ENCODE peak calls at places on chromosomes 2 and 18, in four cellular contexts. J is esophagus squamous epithelium, Q is skeletal muscle cell, K is NCI-H1092 treated with DMSO at 0.1 percent for 48 hours. W is an unnamed sample.

GRCh38 chr18:59454909-59455727 is 96.1 kb upstream of the LMAN1 start:
- DNase-seq in K (no peak), Q (no peak), J (no peak), W (no peak)

GRCh38 chr2:237132799-237133198 is 47.1 kb downstream of the COPS8 start:
- DNase-seq in Q (no peak), J (no peak), K (no peak), W (no peak)

GRCh38 chr2:184174493-184175112 is 423.7 kb upstream of the ZNF804A start:
- DNase-seq in K (no peak), J (no peak), Q (no peak), W (no peak)

GRCh38 chr2:201955702-201956141 is 77.9 kb upstream of the FZD7 start:
- DNase-seq in K (no peak), J (no peak), Q (peak), W (no peak)

GRCh38 chr2:240250150-240250984 is 109.9 kb upstream of the OTOS start:
- DNase-seq in Q (no peak), J (no peak), K (no peak), W (no peak)

GRCh38 chr18:26637983-26638382 is 89.6 kb upstream of the KCTD1 start:
- DNase-seq in K (no peak), J (no peak), Q (no peak), W (no peak)

GRCh38 chr2:45857848-45858520 is 206.5 kb downstream of the PRKCE start:
- DNase-seq in J (no peak), K (no peak), Q (no peak), W (no peak)

GRCh38 chr2:233466991-233467603 is 99.5 kb downstream of the USP40 start:
- DNase-seq in Q (no peak), K (no peak), J (no peak), W (no peak)

GRCh38 chr2:237427807-237428506 is 14.0 kb upstream of the COL6A3 start:
- DNase-seq in Q (no peak), K (no peak), J (no peak), W (no peak)

GRCh38 chr2:147288131-147288530 is 556.7 kb upstream of the ACVR2A start:
- DNase-seq in Q (no peak), K (no peak), J (no peak), W (no peak)

GRCh38 chr2:39059366-39059952 is 61.4 kb downstream of the SOS1 start:
- DNase-seq in Q (peak), J (no peak), K (peak), W (no peak)

GRCh38 chr2:61536723-61537581 is 1.2 kb downstream of the XPO1 start:
- DNase-seq in K (peak), Q (peak), J (peak), W (peak)

GRCh38 chr2:313991-314390 is 26.1 kb upstream of the ALKAL2 start:
- DNase-seq in K (no peak), Q (no peak), J (no peak), W (no peak)

GRCh38 chr2:197707316-197708213 is 2.4 kb downstream of the MARS2 start:
- DNase-seq in Q (no peak), J (no peak), K (peak), W (no peak)

GRCh38 chr2:216188268-216188850 is 79.2 kb downstream of the XRCC5 start:
- DNase-seq in K (no peak), Q (no peak), J (no peak), W (no peak)

GRCh38 chr2:172109256-172109655 is 6.6 kb upstream of the DLX2 start:
- DNase-seq in J (no peak), Q (no peak), K (no peak), W (no peak)

GRCh38 chr2:178363252-178363651 is 87.7 kb downstream of the PRKRA start:
- DNase-seq in Q (peak), K (no peak), J (no peak), W (peak)

GRCh38 chr2:221549143-221549542 is 23.0 kb downstream of the EPHA4 start:
- DNase-seq in K (no peak), J (no peak), Q (no peak), W (no peak)

GRCh38 chr2:222627764-222628163 is 28.1 kb downstream of the FARSB start:
- DNase-seq in J (no peak), K (no peak), Q (peak), W (no peak)

GRCh38 chr2:95305341-95306058 is 8.4 kb downstream of the KCNIP3 start:
- DNase-seq in K (peak), J (no peak), Q (no peak), W (no peak)

GRCh38 chr2:118859157-118859770 is 11.8 kb upstream of the EN1 start:
- DNase-seq in Q (no peak), K (no peak), J (no peak), W (no peak)

GRCh38 chr2:121128741-121129659 is 156.0 kb downstream of the TFCP2L1 start:
- DNase-seq in K (no peak), Q (no peak), J (no peak), W (no peak)

GRCh38 chr2:84817239-84817655 is 63.6 kb downstream of the TRABD2A start:
- DNase-seq in J (no peak), Q (no peak), K (no peak), W (no peak)

GRCh38 chr2:25349397-25349796 is 7.7 kb upstream of the DNMT3A start:
- DNase-seq in K (no peak), J (no peak), Q (peak), W (no peak)

GRCh38 chr2:241302759-241303651 is 12.5 kb downstream of the HDLBP start:
- DNase-seq in Q (no peak), K (no peak), J (no peak), W (no peak)

GRCh38 chr2:3290655-3291054 is 87.0 kb downstream of the EIPR1 start:
- DNase-seq in Q (no peak), J (no peak), K (no peak), W (no peak)

GRCh38 chr2:161029321-161029720 is 130.9 kb upstream of the TANK start:
- DNase-seq in Q (no peak), K (no peak), J (no peak), W (no peak)

GRCh38 chr2:133346654-133347053 is 221.6 kb downstream of the NCKAP5 start:
- DNase-seq in Q (peak), K (no peak), J (no peak), W (peak)

GRCh38 chr2:239770240-239770639 is 254.9 kb downstream of the NDUFA10 start:
- DNase-seq in K (no peak), Q (no peak), J (no peak), W (no peak)

GRCh38 chr2:189574793-189575475 is 5.7 kb downstream of the SLC40A1 start:
- DNase-seq in J (no peak), K (no peak), Q (no peak), W (no peak)

GRCh38 chr2:51413726-51414125 is 381.8 kb upstream of the NRXN1 start:
- DNase-seq in Q (no peak), J (no peak), K (no peak), W (no peak)

GRCh38 chr2:234953116-234954031 is 1.6 kb downstream of the SH3BP4 start:
- DNase-seq in Q (no peak), J (no peak), K (no peak), W (no peak)

GRCh38 chr2:28997847-28998735 is 17.0 kb downstream of the TOGARAM2 start:
- DNase-seq in Q (no peak), K (no peak), J (no peak), W (no peak)

W was measured in retinal pigment epithelial cell.